ENCODE peak calls at places on chromosomes 5 and 9, in five cellular contexts. One of them, this sample, is unnamed.

GRCh38 chr9:2962471-2963172 is 118.7 kb upstream of the PUM3 start:
- DNase-seq in foreskin fibroblast: peak; percentile 11
- DNase-seq in sigmoid colon: no peak
- DNase-seq in A549: no peak
- DNase-seq in BJ: no peak
- DNase-seq in this sample: no peak

GRCh38 chr5:57311921-57312320 is 138.1 kb downstream of the GPBP1 start:
- DNase-seq in foreskin fibroblast: no peak
- DNase-seq in sigmoid colon: no peak
- DNase-seq in A549: no peak
- DNase-seq in BJ: no peak
- DNase-seq in this sample: no peak

GRCh38 chr9:77092536-77092935 is 73.1 kb downstream of the FOXB2 start:
- DNase-seq in foreskin fibroblast: no peak
- DNase-seq in sigmoid colon: no peak
- DNase-seq in A549: peak; percentile 30
- DNase-seq in BJ: no peak
- DNase-seq in this sample: no peak

GRCh38 chr5:88824892-88825781 is 57.8 kb downstream of the MEF2C start:
- DNase-seq in foreskin fibroblast: peak; percentile 46
- DNase-seq in sigmoid colon: no peak
- DNase-seq in A549: no peak
- DNase-seq in BJ: peak; percentile 29
- DNase-seq in this sample: no peak

GRCh38 chr9:113753398-113754119 is 122.5 kb upstream of the ZNF618 start:
- DNase-seq in foreskin fibroblast: no peak
- DNase-seq in sigmoid colon: no peak
- DNase-seq in A549: no peak
- DNase-seq in BJ: no peak
- DNase-seq in this sample: peak; percentile 47

GRCh38 chr9:17962747-17963146 is 383.9 kb downstream of the SH3GL2 start:
- DNase-seq in foreskin fibroblast: no peak
- DNase-seq in sigmoid colon: no peak
- DNase-seq in A549: no peak
- DNase-seq in BJ: no peak
- DNase-seq in this sample: no peak

GRCh38 chr9:15417626-15418025 is 5.0 kb upstream of the SNAPC3 start:
- DNase-seq in foreskin fibroblast: no peak
- DNase-seq in sigmoid colon: no peak
- DNase-seq in A549: no peak
- DNase-seq in BJ: no peak
- DNase-seq in this sample: no peak

GRCh38 chr5:39650234-39650816 is 225.5 kb upstream of the DAB2 start:
- DNase-seq in foreskin fibroblast: peak; percentile 73
- DNase-seq in sigmoid colon: no peak
- DNase-seq in A549: no peak
- DNase-seq in BJ: no peak
- DNase-seq in this sample: no peak

GRCh38 chr9:18275313-18275990 is 198.5 kb upstream of the ADAMTSL1 start:
- DNase-seq in foreskin fibroblast: no peak
- DNase-seq in sigmoid colon: no peak
- DNase-seq in A549: no peak
- DNase-seq in BJ: no peak
- DNase-seq in this sample: no peak

GRCh38 chr5:134151723-134152122 is 25.0 kb downstream of the SKP1 start:
- DNase-seq in foreskin fibroblast: peak; percentile 5
- DNase-seq in sigmoid colon: no peak
- DNase-seq in A549: no peak
- DNase-seq in BJ: no peak
- DNase-seq in this sample: no peak

GRCh38 chr5:90366972-90367371 is 42.6 kb downstream of the CETN3 start:
- DNase-seq in foreskin fibroblast: no peak
- DNase-seq in sigmoid colon: no peak
- DNase-seq in A549: no peak
- DNase-seq in BJ: no peak
- DNase-seq in this sample: no peak

GRCh38 chr5:96966801-96967200 is 30.9 kb downstream of the LNPEP start:
- DNase-seq in foreskin fibroblast: no peak
- DNase-seq in sigmoid colon: no peak
- DNase-seq in A549: no peak
- DNase-seq in BJ: no peak
- DNase-seq in this sample: no peak

GRCh38 chr5:55570026-55570425 is 35.3 kb upstream of the PLPP1 start:
- DNase-seq in foreskin fibroblast: peak; percentile 43
- DNase-seq in sigmoid colon: no peak
- DNase-seq in A549: no peak
- DNase-seq in BJ: peak; percentile 19
- DNase-seq in this sample: no peak

GRCh38 chr5:135822959-135823358 is 11.5 kb upstream of the SLC25A48 start:
- DNase-seq in foreskin fibroblast: no peak
- DNase-seq in sigmoid colon: no peak
- DNase-seq in A549: no peak
- DNase-seq in BJ: no peak
- DNase-seq in this sample: no peak
- TF ChIP-seq CTCF in foreskin fibroblast: no peak
- TF ChIP-seq CTCF in sigmoid colon: no peak
- TF ChIP-seq CTCF in A549: no peak
- TF ChIP-seq CTCF in BJ: no peak
- TF ChIP-seq CTCF in this sample: no peak

DNA sequence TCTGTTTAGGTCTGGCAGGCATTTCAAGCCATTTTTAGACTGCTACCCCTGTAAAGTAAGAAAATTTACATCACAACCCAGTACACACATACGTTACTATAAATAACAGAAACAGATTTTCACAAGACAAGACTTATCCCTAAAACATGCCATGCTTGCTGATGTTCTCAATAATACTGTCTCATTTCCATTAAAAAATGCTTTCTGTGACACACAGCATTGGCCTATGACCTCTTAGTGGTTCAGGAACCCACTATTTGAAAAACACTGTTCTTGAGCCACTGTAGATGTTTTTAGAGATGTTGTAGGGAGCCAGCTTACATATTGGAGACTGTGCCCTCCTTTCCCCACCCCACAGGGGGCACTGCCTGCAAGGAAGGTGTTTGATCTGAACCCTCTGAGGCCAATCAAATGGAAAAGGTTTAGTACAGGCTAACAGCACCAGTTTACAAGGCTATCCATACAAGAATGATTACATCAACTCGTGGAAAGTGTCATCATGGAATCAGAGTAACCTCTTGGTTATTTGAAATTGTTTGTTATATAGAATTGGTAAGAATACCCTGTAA is 30.8 kb downstream of the ZSWIM6 start:
- DNase-seq in foreskin fibroblast: peak; percentile 57
- DNase-seq in sigmoid colon: no peak
- DNase-seq in A549: peak; percentile 38
- DNase-seq in BJ: no peak
- DNase-seq in this sample: no peak
- TF ChIP-seq CTCF in foreskin fibroblast: peak; percentile 28
- TF ChIP-seq CTCF in sigmoid colon: no peak
- TF ChIP-seq CTCF in A549: no peak
- TF ChIP-seq CTCF in BJ: peak; percentile 39
- TF ChIP-seq CTCF in this sample: no peak

GRCh38 chr5:7827602-7828001 is 23.3 kb downstream of the CFAP90 start:
- DNase-seq in foreskin fibroblast: peak; percentile 38
- DNase-seq in sigmoid colon: no peak
- DNase-seq in A549: no peak
- DNase-seq in BJ: no peak
- DNase-seq in this sample: no peak
- TF ChIP-seq CTCF in foreskin fibroblast: peak; percentile 15
- TF ChIP-seq CTCF in sigmoid colon: no peak
- TF ChIP-seq CTCF in A549: no peak
- TF ChIP-seq CTCF in BJ: peak; percentile 21
- TF ChIP-seq CTCF in this sample: no peak

DNA sequence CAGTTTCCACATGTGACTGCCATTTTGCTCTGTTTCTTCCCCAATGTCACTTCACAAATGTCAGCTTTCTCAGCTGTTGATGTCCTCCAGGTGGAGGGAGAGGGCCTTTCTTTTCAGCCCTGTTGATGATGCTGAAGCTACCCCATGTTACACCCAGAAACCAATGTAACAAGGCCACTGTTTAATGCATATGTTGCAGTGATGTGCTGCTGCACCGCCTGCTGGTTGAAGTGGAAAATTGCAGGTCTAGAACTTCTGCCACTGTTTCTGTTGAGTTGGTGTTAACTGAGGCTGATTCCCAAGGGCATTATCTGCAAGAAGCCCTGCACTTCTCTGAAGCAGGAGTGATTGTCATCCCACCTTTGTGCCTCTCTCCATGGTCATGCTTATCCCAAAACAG is 428.4 kb downstream of the KDM4C start:
- DNase-seq in foreskin fibroblast: peak; percentile 41
- DNase-seq in sigmoid colon: no peak
- DNase-seq in A549: peak; percentile 57
- DNase-seq in BJ: no peak
- DNase-seq in this sample: no peak
- TF ChIP-seq CTCF in foreskin fibroblast: peak; percentile 57
- TF ChIP-seq CTCF in sigmoid colon: peak; percentile 9
- TF ChIP-seq CTCF in A549: peak; percentile 49
- TF ChIP-seq CTCF in BJ: peak; percentile 59
- TF ChIP-seq CTCF in this sample: no peak

DNA sequence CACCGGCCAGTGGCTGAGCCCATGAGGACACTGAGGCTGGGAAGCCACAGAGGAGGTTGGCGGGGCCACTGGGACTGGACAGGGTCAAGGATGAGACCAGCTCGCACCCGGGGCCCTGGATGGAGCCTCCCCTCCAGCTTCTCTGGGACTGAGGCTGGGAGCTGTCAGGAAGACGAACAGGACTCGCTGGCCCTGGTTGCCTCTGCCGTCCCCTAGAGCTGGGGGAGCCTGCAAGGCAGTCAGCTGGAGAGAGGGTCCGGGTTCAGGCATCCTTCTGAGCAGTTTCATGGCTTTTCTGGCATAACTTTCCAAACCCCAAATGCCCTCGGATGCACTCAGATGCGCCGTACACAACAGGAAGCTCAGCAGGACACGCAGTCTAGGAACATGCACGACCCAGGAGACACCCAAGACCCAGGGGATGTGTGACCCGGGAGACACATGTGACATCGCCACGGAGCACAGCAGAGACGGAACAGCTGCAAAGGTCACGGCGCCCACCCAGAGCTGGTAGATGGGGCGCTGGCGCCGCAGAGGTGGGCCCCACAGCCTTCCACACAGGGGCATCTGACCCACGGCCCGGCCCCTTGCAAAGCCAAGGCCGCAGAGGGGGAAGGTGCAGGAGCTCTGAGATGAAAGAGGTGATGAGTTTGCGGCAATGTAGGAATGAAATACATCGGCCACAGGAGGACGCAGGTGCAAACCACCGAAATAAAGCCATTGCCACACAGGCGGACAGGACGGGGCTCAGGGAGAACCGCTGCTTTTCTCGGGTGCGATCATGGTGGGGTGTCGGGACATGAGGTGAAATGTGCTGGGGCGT is 17.1 kb downstream of the TPPP start:
- DNase-seq in foreskin fibroblast: no peak
- DNase-seq in sigmoid colon: peak; percentile 51
- DNase-seq in A549: no peak
- DNase-seq in BJ: no peak
- DNase-seq in this sample: no peak
- TF ChIP-seq CTCF in foreskin fibroblast: no peak
- TF ChIP-seq CTCF in sigmoid colon: no peak
- TF ChIP-seq CTCF in A549: no peak
- TF ChIP-seq CTCF in BJ: no peak
- TF ChIP-seq CTCF in this sample: no peak

GRCh38 chr5:138643040-138643791 is 68.0 kb upstream of the HSPA9 start:
- DNase-seq in foreskin fibroblast: no peak
- DNase-seq in sigmoid colon: no peak
- DNase-seq in A549: no peak
- DNase-seq in BJ: no peak
- DNase-seq in this sample: no peak
- TF ChIP-seq CTCF in foreskin fibroblast: no peak
- TF ChIP-seq CTCF in sigmoid colon: no peak
- TF ChIP-seq CTCF in A549: no peak
- TF ChIP-seq CTCF in BJ: no peak
- TF ChIP-seq CTCF in this sample: no peak

GRCh38 chr5:6652025-6652424 is 18.8 kb downstream of the SRD5A1 start:
- DNase-seq in foreskin fibroblast: no peak
- DNase-seq in sigmoid colon: no peak
- DNase-seq in A549: no peak
- DNase-seq in BJ: no peak
- DNase-seq in this sample: no peak
- TF ChIP-seq CTCF in foreskin fibroblast: no peak
- TF ChIP-seq CTCF in sigmoid colon: no peak
- TF ChIP-seq CTCF in A549: no peak
- TF ChIP-seq CTCF in BJ: no peak
- TF ChIP-seq CTCF in this sample: no peak